ENCODE peak calls at places on chromosomes 3 and 15, in nine cellular contexts. One of them, this sample, is unnamed.
A peak's percentile ranks its signal among the peaks of the same experiment; 100 is the strongest.

GRCh38 chr3:189635385-189635784 is 4.2 kb downstream of the TP63 start:
- DNase-seq in endodermal cell: peak; percentile 71
- DNase-seq in cardiac muscle cell: no peak
- DNase-seq in nephron progenitor cell: no peak
- DNase-seq in CD8-positive, alpha-beta T cell: no peak
- DNase-seq in body of pancreas: no peak
- DNase-seq in WTC11: peak; percentile 27
- DNase-seq in GM12865: no peak
- DNase-seq in endothelial cell: no peak
- DNase-seq in this sample: no peak

GRCh38 chr15:70559840-70560239 is 203.5 kb downstream of the UACA start:
- DNase-seq in endodermal cell: peak; percentile 45
- DNase-seq in cardiac muscle cell: no peak
- DNase-seq in nephron progenitor cell: no peak
- DNase-seq in CD8-positive, alpha-beta T cell: no peak
- DNase-seq in body of pancreas: no peak
- DNase-seq in WTC11: no peak
- DNase-seq in GM12865: no peak
- DNase-seq in endothelial cell: no peak
- DNase-seq in this sample: no peak

GRCh38 chr3:101852315-101852714 is 3.0 kb downstream of the NFKBIZ start:
- DNase-seq in endodermal cell: no peak
- DNase-seq in cardiac muscle cell: no peak
- DNase-seq in nephron progenitor cell: no peak
- DNase-seq in CD8-positive, alpha-beta T cell: no peak
- DNase-seq in body of pancreas: no peak
- DNase-seq in WTC11: no peak
- DNase-seq in GM12865: no peak
- DNase-seq in endothelial cell: no peak
- DNase-seq in this sample: no peak

GRCh38 chr15:71352125-71352524 is 236.9 kb downstream of the THSD4 start:
- DNase-seq in endodermal cell: no peak
- DNase-seq in cardiac muscle cell: no peak
- DNase-seq in nephron progenitor cell: no peak
- DNase-seq in CD8-positive, alpha-beta T cell: no peak
- DNase-seq in body of pancreas: no peak
- DNase-seq in WTC11: no peak
- DNase-seq in GM12865: no peak
- DNase-seq in endothelial cell: no peak
- DNase-seq in this sample: no peak

GRCh38 chr15:58043192-58043903 is 22.2 kb downstream of the ALDH1A2 start:
- DNase-seq in endodermal cell: peak; percentile 58
- DNase-seq in cardiac muscle cell: peak; percentile 76
- DNase-seq in nephron progenitor cell: peak; percentile 43
- DNase-seq in CD8-positive, alpha-beta T cell: peak; percentile 32
- DNase-seq in body of pancreas: peak; percentile 56
- DNase-seq in WTC11: peak; percentile 29
- DNase-seq in GM12865: peak; percentile 45
- DNase-seq in endothelial cell: peak; percentile 28
- DNase-seq in this sample: no peak

GRCh38 chr15:92020765-92021164 is 167.3 kb downstream of the SLCO3A1 start:
- DNase-seq in endodermal cell: no peak
- DNase-seq in cardiac muscle cell: peak; percentile 79
- DNase-seq in nephron progenitor cell: no peak
- DNase-seq in CD8-positive, alpha-beta T cell: no peak
- DNase-seq in body of pancreas: no peak
- DNase-seq in WTC11: no peak
- DNase-seq in GM12865: no peak
- DNase-seq in endothelial cell: no peak
- DNase-seq in this sample: no peak

GRCh38 chr3:136194409-136195257 is 1.5 kb downstream of the MSL2 start:
- DNase-seq in endodermal cell: peak; percentile 69
- DNase-seq in cardiac muscle cell: no peak
- DNase-seq in nephron progenitor cell: peak; percentile 29
- DNase-seq in CD8-positive, alpha-beta T cell: peak; percentile 91
- DNase-seq in body of pancreas: peak; percentile 14
- DNase-seq in WTC11: peak; percentile 17
- DNase-seq in GM12865: peak; percentile 68
- DNase-seq in endothelial cell: peak; percentile 24
- DNase-seq in this sample: no peak

GRCh38 chr3:70890085-70890484 is 577.6 kb upstream of the MDFIC2 start:
- DNase-seq in endodermal cell: no peak
- DNase-seq in cardiac muscle cell: no peak
- DNase-seq in nephron progenitor cell: no peak
- DNase-seq in CD8-positive, alpha-beta T cell: no peak
- DNase-seq in body of pancreas: no peak
- DNase-seq in WTC11: no peak
- DNase-seq in GM12865: no peak
- DNase-seq in endothelial cell: no peak
- DNase-seq in this sample: no peak

GRCh38 chr3:18300916-18301315 is 124.2 kb downstream of the SATB1 start:
- DNase-seq in endodermal cell: no peak
- DNase-seq in cardiac muscle cell: no peak
- DNase-seq in nephron progenitor cell: no peak
- DNase-seq in CD8-positive, alpha-beta T cell: no peak
- DNase-seq in body of pancreas: no peak
- DNase-seq in WTC11: no peak
- DNase-seq in GM12865: no peak
- DNase-seq in endothelial cell: no peak
- DNase-seq in this sample: no peak

GRCh38 chr3:154131850-154132249 is 10.7 kb downstream of the ARHGEF26 start:
- DNase-seq in endodermal cell: no peak
- DNase-seq in cardiac muscle cell: no peak
- DNase-seq in nephron progenitor cell: no peak
- DNase-seq in CD8-positive, alpha-beta T cell: no peak
- DNase-seq in body of pancreas: no peak
- DNase-seq in WTC11: no peak
- DNase-seq in GM12865: no peak
- DNase-seq in endothelial cell: no peak
- DNase-seq in this sample: no peak

GRCh38 chr3:64225695-64226499 is 631 bp upstream of the PRICKLE2 start:
- DNase-seq in endodermal cell: no peak
- DNase-seq in cardiac muscle cell: no peak
- DNase-seq in nephron progenitor cell: no peak
- DNase-seq in CD8-positive, alpha-beta T cell: no peak
- DNase-seq in body of pancreas: no peak
- DNase-seq in WTC11: no peak
- DNase-seq in GM12865: peak; percentile 35
- DNase-seq in endothelial cell: no peak
- DNase-seq in this sample: no peak

GRCh38 chr3:64222501-64222900 is 2.8 kb downstream of the PRICKLE2 start:
- DNase-seq in endodermal cell: no peak
- DNase-seq in cardiac muscle cell: no peak
- DNase-seq in nephron progenitor cell: no peak
- DNase-seq in CD8-positive, alpha-beta T cell: no peak
- DNase-seq in body of pancreas: no peak
- DNase-seq in WTC11: no peak
- DNase-seq in GM12865: no peak
- DNase-seq in endothelial cell: no peak
- DNase-seq in this sample: no peak

GRCh38 chr3:64221564-64222257 is 3.6 kb downstream of the PRICKLE2 start:
- DNase-seq in endodermal cell: no peak
- DNase-seq in cardiac muscle cell: no peak
- DNase-seq in nephron progenitor cell: no peak
- DNase-seq in CD8-positive, alpha-beta T cell: no peak
- DNase-seq in body of pancreas: no peak
- DNase-seq in WTC11: no peak
- DNase-seq in GM12865: no peak
- DNase-seq in endothelial cell: no peak
- DNase-seq in this sample: no peak

GRCh38 chr3:64224826-64225606 is at the start of gene PRICKLE2:
- DNase-seq in endodermal cell: peak; percentile 85
- DNase-seq in cardiac muscle cell: peak; percentile 89
- DNase-seq in nephron progenitor cell: peak; percentile 61
- DNase-seq in CD8-positive, alpha-beta T cell: no peak
- DNase-seq in body of pancreas: peak; percentile 69
- DNase-seq in WTC11: peak; percentile 61
- DNase-seq in GM12865: peak; percentile 91
- DNase-seq in endothelial cell: peak; percentile 38
- DNase-seq in this sample: peak; percentile 14

DNA sequence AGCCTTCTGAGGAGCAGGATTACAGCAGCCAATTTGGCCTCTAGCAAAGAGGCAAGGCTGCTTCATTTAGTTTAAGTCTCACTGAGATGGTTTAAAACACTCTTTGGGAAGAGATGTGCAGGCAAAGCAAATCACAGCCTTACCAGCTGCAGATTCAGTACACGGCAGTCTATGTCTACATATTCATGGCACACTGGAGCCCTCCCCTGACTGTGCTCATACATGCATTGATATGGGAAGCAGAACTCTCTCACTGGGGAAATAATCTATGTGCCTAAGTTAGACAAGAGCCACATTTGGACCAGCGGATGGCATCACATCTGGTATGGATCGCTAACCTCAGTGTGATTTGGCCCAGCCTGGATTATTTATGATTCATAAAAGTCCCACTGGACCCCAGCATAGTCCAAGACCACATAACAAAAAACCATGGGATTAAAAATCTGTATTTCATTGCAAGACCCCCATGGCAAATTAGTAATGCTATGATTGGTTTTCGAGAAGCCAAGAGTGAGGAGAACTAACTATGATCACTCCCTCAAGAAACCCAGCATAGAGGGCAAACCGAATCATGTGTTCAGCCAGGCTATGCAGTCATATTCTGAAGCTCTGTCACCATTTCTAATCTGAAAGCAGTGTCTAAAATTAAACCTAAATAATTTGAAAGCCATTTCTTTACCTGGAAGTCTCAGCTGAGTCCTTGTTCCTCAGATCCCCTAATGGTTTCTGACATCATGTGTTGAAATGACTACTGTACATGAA is 1.3 kb downstream of the PRICKLE2 start:
- DNase-seq in endodermal cell: no peak
- DNase-seq in cardiac muscle cell: peak; percentile 66
- DNase-seq in nephron progenitor cell: no peak
- DNase-seq in CD8-positive, alpha-beta T cell: no peak
- DNase-seq in body of pancreas: peak; percentile 19
- DNase-seq in WTC11: no peak
- DNase-seq in GM12865: peak; percentile 24
- DNase-seq in endothelial cell: no peak
- DNase-seq in this sample: no peak
- TF ChIP-seq CTCF in endodermal cell: no peak
- TF ChIP-seq CTCF in cardiac muscle cell: peak; percentile 15
- TF ChIP-seq CTCF in nephron progenitor cell: no peak
- TF ChIP-seq CTCF in CD8-positive, alpha-beta T cell: no peak
- TF ChIP-seq CTCF in body of pancreas: no peak
- TF ChIP-seq CTCF in WTC11: no peak
- TF ChIP-seq CTCF in GM12865: no peak
- TF ChIP-seq CTCF in endothelial cell: no peak
- TF ChIP-seq CTCF in this sample: no peak

GRCh38 chr3:172249039-172249438 is 199.2 kb downstream of the GHSR start:
- DNase-seq in endodermal cell: no peak
- DNase-seq in cardiac muscle cell: peak; percentile 53
- DNase-seq in nephron progenitor cell: no peak
- DNase-seq in CD8-positive, alpha-beta T cell: no peak
- DNase-seq in body of pancreas: no peak
- DNase-seq in WTC11: no peak
- DNase-seq in GM12865: no peak
- DNase-seq in endothelial cell: no peak
- DNase-seq in this sample: no peak
- TF ChIP-seq CTCF in endodermal cell: no peak
- TF ChIP-seq CTCF in cardiac muscle cell: no peak
- TF ChIP-seq CTCF in nephron progenitor cell: no peak
- TF ChIP-seq CTCF in CD8-positive, alpha-beta T cell: no peak
- TF ChIP-seq CTCF in body of pancreas: no peak
- TF ChIP-seq CTCF in WTC11: no peak
- TF ChIP-seq CTCF in GM12865: no peak
- TF ChIP-seq CTCF in endothelial cell: no peak
- TF ChIP-seq CTCF in this sample: no peak

DNA sequence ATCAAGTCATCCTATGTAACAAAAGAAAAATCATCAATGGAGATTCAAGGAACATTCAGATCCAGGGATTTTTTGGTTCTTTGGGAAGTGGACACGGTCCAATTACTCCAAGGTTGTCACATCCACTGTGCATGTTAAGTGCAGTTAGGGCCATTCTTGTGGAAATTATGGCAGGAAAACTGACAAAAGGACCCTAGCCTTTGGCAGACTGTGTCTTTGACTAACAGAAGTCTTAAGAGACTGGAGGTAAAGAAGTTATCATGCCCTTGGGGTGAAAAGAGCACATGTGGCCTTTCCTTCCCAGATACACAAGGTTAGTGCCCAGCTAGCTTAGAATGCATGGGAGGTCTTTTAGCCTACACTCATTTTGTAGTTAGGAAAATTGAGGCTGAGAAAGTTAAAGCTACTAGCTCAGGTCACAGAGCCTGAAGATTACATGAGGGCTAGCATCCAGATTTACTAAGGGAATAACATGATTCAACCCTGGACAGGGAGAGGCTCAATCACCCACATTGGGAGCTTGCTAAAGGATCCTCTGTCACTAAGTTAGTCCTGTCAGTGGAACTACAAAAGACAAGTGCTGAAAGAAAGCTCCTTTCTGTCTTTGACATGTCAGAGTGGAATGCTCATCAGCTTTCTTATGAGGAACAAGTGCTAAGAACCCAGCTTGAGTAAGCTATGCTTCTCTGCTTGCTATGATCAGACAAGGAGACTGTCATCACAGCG is 74.8 kb downstream of the MB21D2 start:
- DNase-seq in endodermal cell: no peak
- DNase-seq in cardiac muscle cell: no peak
- DNase-seq in nephron progenitor cell: no peak
- DNase-seq in CD8-positive, alpha-beta T cell: no peak
- DNase-seq in body of pancreas: no peak
- DNase-seq in WTC11: no peak
- DNase-seq in GM12865: no peak
- DNase-seq in endothelial cell: no peak
- DNase-seq in this sample: no peak
- TF ChIP-seq CTCF in endodermal cell: no peak
- TF ChIP-seq CTCF in cardiac muscle cell: no peak
- TF ChIP-seq CTCF in nephron progenitor cell: no peak
- TF ChIP-seq CTCF in CD8-positive, alpha-beta T cell: no peak
- TF ChIP-seq CTCF in body of pancreas: no peak
- TF ChIP-seq CTCF in WTC11: no peak
- TF ChIP-seq CTCF in GM12865: no peak
- TF ChIP-seq CTCF in endothelial cell: no peak
- TF ChIP-seq CTCF in this sample: no peak

DNA sequence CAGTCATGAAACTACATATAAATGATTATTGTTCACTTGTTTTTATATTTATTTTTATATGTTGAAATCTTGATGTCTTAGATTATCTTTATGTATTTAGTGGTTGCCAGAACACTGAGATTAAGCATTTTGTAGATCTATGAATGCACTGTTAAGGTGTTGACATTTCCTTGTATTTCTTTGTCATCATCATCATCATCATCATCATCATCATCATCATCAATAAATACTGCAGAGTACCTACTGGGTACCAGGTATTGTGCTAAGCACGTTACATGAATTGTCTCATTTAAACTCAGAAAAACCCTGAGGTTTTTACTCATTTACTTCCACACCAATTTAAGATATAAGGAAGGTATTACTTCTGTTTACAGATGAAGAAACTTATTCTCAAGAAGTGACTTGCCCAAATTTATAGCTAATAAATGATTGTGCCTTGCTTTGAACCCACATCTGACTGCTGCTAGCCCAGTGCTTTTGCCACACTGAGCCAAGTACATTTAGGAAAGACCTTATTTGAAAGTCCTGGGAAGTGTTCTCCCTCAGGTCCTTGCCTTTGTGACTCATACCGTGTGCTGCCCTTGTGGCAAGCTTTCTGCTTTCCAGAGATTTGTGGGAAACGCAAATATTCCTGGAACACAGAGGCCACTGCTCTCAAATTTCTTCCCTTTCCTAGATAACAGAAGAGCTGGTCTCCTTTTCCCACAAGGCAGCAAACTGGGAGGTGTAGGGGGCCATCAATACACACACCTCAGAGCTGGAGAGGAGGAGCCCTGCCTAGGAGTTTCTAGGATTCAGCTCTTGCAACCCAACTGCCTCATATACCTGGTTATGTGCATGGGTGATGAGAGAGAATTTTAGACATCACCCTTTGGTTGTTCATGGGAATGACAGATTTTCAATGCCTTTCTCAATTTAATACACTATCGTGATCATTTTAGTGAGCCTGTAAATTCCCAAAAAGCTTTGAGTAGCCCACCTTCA is 115.4 kb upstream of the C15orf61 start:
- DNase-seq in endodermal cell: no peak
- DNase-seq in cardiac muscle cell: peak; percentile 82
- DNase-seq in nephron progenitor cell: no peak
- DNase-seq in CD8-positive, alpha-beta T cell: no peak
- DNase-seq in body of pancreas: peak; percentile 39
- DNase-seq in WTC11: no peak
- DNase-seq in GM12865: no peak
- DNase-seq in endothelial cell: no peak
- DNase-seq in this sample: no peak
- TF ChIP-seq CTCF in endodermal cell: no peak
- TF ChIP-seq CTCF in cardiac muscle cell: no peak
- TF ChIP-seq CTCF in nephron progenitor cell: no peak
- TF ChIP-seq CTCF in CD8-positive, alpha-beta T cell: no peak
- TF ChIP-seq CTCF in body of pancreas: no peak
- TF ChIP-seq CTCF in WTC11: no peak
- TF ChIP-seq CTCF in GM12865: no peak
- TF ChIP-seq CTCF in endothelial cell: no peak
- TF ChIP-seq CTCF in this sample: no peak